ENCODE peak calls at places on chromosomes 13 and 19, in six cellular contexts. P, U, Z, Q, S and W are unnamed samples.

GRCh38 chr19:51311388-51312257 is at the start of gene IGLON5:
- DNase-seq in P (no peak), U (no peak), Z (no peak), Q (no peak), S (no peak), W (no peak)

GRCh38 chr19:13463296-13463695 is 43.0 kb downstream of the CACNA1A start:
- DNase-seq in P (no peak), U (peak), Z (no peak), Q (no peak), S (no peak), W (peak)

GRCh38 chr13:107585466-107585865 is 629.9 kb downstream of the LIG4 start:
- DNase-seq in P (no peak), U (no peak), Z (no peak), Q (no peak), S (no peak), W (no peak)

GRCh38 chr19:33507021-33507956 is 14.3 kb downstream of the PEPD start:
- DNase-seq in P (no peak), U (no peak), Z (no peak), Q (no peak), S (no peak), W (no peak)

GRCh38 chr19:13082192-13083007 is 20.3 kb downstream of the LYL1 start:
- DNase-seq in P (no peak), U (no peak), Z (no peak), Q (no peak), S (no peak), W (peak)

GRCh38 chr13:30870049-30870884 is 35.8 kb upstream of the MEDAG start:
- DNase-seq in P (peak), U (peak), Z (peak), Q (no peak), S (no peak), W (peak)

GRCh38 chr19:2575734-2576481 is 100.0 kb downstream of the GADD45B start:
- DNase-seq in P (peak), U (no peak), Z (peak), Q (no peak), S (no peak), W (peak)

GRCh38 chr19:43984687-43985000 is 656 bp downstream of the ZNF155 start:
- DNase-seq in P (peak), U (peak), Z (peak), Q (no peak), S (peak), W (no peak)

GRCh38 chr13:40116008-40116407 is 460.5 kb downstream of the COG6 start:
- DNase-seq in P (no peak), U (peak), Z (peak), Q (peak), S (no peak), W (peak)

GRCh38 chr19:42443944-42444398 is 1.2 kb upstream of the CXCL17 start:
- DNase-seq in P (no peak), U (no peak), Z (no peak), Q (no peak), S (no peak), W (no peak)

GRCh38 chr13:26228080-26228479 is 6.0 kb upstream of the RNF6 start:
- DNase-seq in P (no peak), U (no peak), Z (no peak), Q (no peak), S (no peak), W (no peak)